ENCODE peak calls at places on chromosome 4, in eight cellular contexts. A is ascending aorta; R is trophoblast cell; D is lower lobe of right lung; L is effector memory CD4-positive, alpha-beta T cell; T is OCI-LY7; Y is esophagus muscularis mucosa; V is dorsolateral prefrontal cortex. H is an unnamed sample.

GRCh38 chr4:2065106-2065930 is 6.2 kb downstream of the NAT8L start:
- DNase-seq in L (no peak), A (no peak), T (no peak), V (no peak), Y (no peak), R (no peak), D (no peak), H (no peak)

GRCh38 chr4:145731026-145731425 is 51.1 kb downstream of the C4orf51 start:
- DNase-seq in L (no peak), T (no peak), V (no peak), D (no peak), R (no peak), Y (no peak), A (no peak), H (no peak)

GRCh38 chr4:22192302-22192645 is 243.7 kb upstream of the KCNIP4 start:
- DNase-seq in D (no peak), R (no peak), L (no peak), T (no peak), A (no peak), Y (no peak), V (no peak), H (no peak)

GRCh38 chr4:11631416-11631815 is 202.7 kb upstream of the HS3ST1 start:
- DNase-seq in V (no peak), Y (no peak), T (no peak), A (no peak), L (no peak), R (no peak), D (no peak), H (no peak)

GRCh38 chr4:24794916-24795665 is at the start of gene SOD3:
- DNase-seq in A (peak), V (peak), D (peak), Y (peak), R (peak), T (no peak), L (no peak), H (peak)

GRCh38 chr4:74117024-74117534 is 18.1 kb upstream of the CXCL2 start:
- DNase-seq in L (no peak), Y (no peak), V (peak), R (peak), A (peak), T (no peak), D (peak), H (no peak)

GRCh38 chr4:176308441-176308840 is 11.3 kb upstream of the SPCS3 start:
- DNase-seq in D (no peak), L (no peak), V (no peak), Y (no peak), A (no peak), T (no peak), R (no peak), H (no peak)

GRCh38 chr4:114180481-114180880 is 201.0 kb upstream of the ARSJ start:
- DNase-seq in V (peak), L (peak), Y (no peak), T (peak), R (peak), D (no peak), A (no peak), H (no peak)

GRCh38 chr4:11675051-11675800 is 246.5 kb upstream of the HS3ST1 start:
- DNase-seq in L (no peak), A (no peak), R (peak), V (no peak), T (no peak), D (no peak), Y (no peak), H (no peak)

GRCh38 chr4:102826105-102826889 is 1.1 kb downstream of the UBE2D3 start:
- DNase-seq in L (no peak), A (no peak), T (no peak), Y (peak), D (no peak), V (no peak), R (peak), H (no peak)

GRCh38 chr4:54998991-54999390 is 126.4 kb downstream of the KDR start:
- DNase-seq in A (no peak), V (no peak), Y (no peak), T (no peak), L (no peak), R (peak), D (no peak), H (no peak)

GRCh38 chr4:53478671-53479456 is 101.4 kb downstream of the FIP1L1 start:
- DNase-seq in L (no peak), R (no peak), V (no peak), A (no peak), T (no peak), D (no peak), Y (no peak), H (no peak)

GRCh38 chr4:67658302-67658701 is 42.7 kb downstream of the UBA6 start:
- DNase-seq in A (no peak), R (no peak), L (no peak), Y (no peak), V (no peak), D (no peak), T (no peak), H (no peak)

GRCh38 chr4:140645614-140646412 is 77.1 kb upstream of the UCP1 start:
- DNase-seq in A (no peak), Y (peak), V (no peak), L (no peak), D (no peak), T (no peak), R (no peak), H (no peak)

GRCh38 chr4:4386296-4386735 is 586 bp upstream of the NSG1 start:
- DNase-seq in D (no peak), V (peak), Y (no peak), A (no peak), T (peak), R (peak), L (peak), H (no peak)

GRCh38 chr4:186936496-186937375 is 213.1 kb upstream of the FAT1 start:
- DNase-seq in A (no peak), V (no peak), T (no peak), Y (no peak), R (peak), L (no peak), D (no peak), H (no peak)

GRCh38 chr4:53490965-53491622 is 100.2 kb downstream of the LNX1 start:
- DNase-seq in L (no peak), A (no peak), Y (no peak), T (peak), D (no peak), R (peak), V (no peak), H (no peak)

GRCh38 chr4:6368096-6368495 is 98.4 kb downstream of the WFS1 start:
- DNase-seq in Y (no peak), D (no peak), L (no peak), R (no peak), A (no peak), V (no peak), T (no peak), H (no peak)

GRCh38 chr4:85298037-85298436 is 176.9 kb upstream of the ARHGAP24 start:
- DNase-seq in R (peak), D (no peak), V (no peak), T (no peak), A (no peak), L (no peak), Y (no peak), H (no peak)

GRCh38 chr4:89797117-89797516 is 39.8 kb downstream of the SNCA start:
- DNase-seq in Y (no peak), D (no peak), R (no peak), A (no peak), T (no peak), V (no peak), L (no peak), H (no peak)

GRCh38 chr4:121011138-121011537 is 61.2 kb downstream of the NDNF start:
- DNase-seq in A (no peak), V (no peak), D (no peak), Y (no peak), R (no peak), L (no peak), T (no peak), H (no peak)

GRCh38 chr4:149112109-149112508 is 669.9 kb upstream of the NR3C2 start:
- DNase-seq in A (no peak), D (no peak), Y (no peak), L (no peak), T (no peak), V (no peak), R (no peak), H (no peak)

GRCh38 chr4:76276813-76277212 is 25.3 kb downstream of the FAM47E start:
- DNase-seq in L (no peak), V (no peak), Y (no peak), D (no peak), R (no peak), T (no peak), A (no peak), H (no peak)

GRCh38 chr4:103032575-103032974 is 13.1 kb upstream of the SLC9B1 start:
- DNase-seq in T (peak), R (peak), V (no peak), Y (no peak), L (no peak), D (no peak), A (no peak), H (no peak)

GRCh38 chr4:27702710-27703431 is 842.2 kb downstream of the STIM2 start:
- DNase-seq in Y (no peak), R (peak), D (no peak), V (peak), T (peak), A (no peak), L (no peak), H (no peak)

GRCh38 chr4:143335979-143336827 is 473 bp upstream of the GAB1 start:
- DNase-seq in T (peak), Y (peak), D (peak), R (peak), A (peak), L (no peak), V (peak), H (no peak)

GRCh38 chr4:183173580-183174526 is 74.8 kb downstream of the WWC2 start:
- DNase-seq in V (no peak), R (no peak), T (no peak), Y (no peak), A (no peak), L (no peak), D (no peak), H (no peak)

GRCh38 chr4:100848865-100849264 is 331.0 kb upstream of the EMCN start:
- DNase-seq in R (peak), D (no peak), A (no peak), T (peak), V (no peak), L (no peak), Y (no peak), H (no peak)

GRCh38 chr4:168864831-168865541 is 145.1 kb downstream of the CBR4 start:
- DNase-seq in A (no peak), L (no peak), V (no peak), R (no peak), D (no peak), Y (no peak), T (no peak), H (no peak)

GRCh38 chr4:16196482-16197393 is 29.5 kb downstream of the TAPT1 start:
- DNase-seq in V (no peak), R (peak), A (no peak), Y (no peak), T (no peak), D (no peak), L (no peak), H (no peak)

GRCh38 chr4:83362492-83363329 is 28.1 kb upstream of the HPSE start:
- DNase-seq in A (no peak), D (no peak), R (peak), T (peak), Y (no peak), L (no peak), V (no peak), H (no peak)

GRCh38 chr4:13840573-13841185 is 213.2 kb upstream of the BOD1L1 start:
- DNase-seq in D (no peak), R (no peak), Y (peak), L (no peak), A (no peak), V (no peak), T (no peak), H (no peak)

GRCh38 chr4:139453041-139453370 is 915 bp upstream of the RAB33B start:
- DNase-seq in Y (no peak), A (no peak), R (peak), D (no peak), L (peak), V (no peak), T (peak), H (no peak)

DNA sequence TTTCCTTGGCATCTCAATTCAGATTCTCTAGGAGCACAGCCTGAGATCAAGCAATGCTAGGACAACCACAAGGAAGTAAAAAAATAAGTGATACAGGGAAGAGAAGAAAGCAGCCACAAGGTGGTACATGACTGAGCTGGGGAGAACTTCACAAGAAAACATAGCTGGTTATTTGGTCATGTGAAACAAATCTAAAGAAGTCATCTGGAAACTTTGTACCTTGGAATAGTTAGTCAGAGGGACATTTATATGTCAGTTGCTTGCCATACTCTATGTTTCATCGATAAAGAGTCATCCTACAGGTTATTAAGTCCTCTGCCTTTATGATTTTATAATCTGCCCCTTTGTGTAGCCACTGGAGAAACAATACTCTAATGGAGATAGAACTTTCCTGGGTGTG is 575.1 kb downstream of the IL15 start:
- DNase-seq in R (no peak), D (no peak), T (no peak), Y (no peak), A (no peak), V (no peak), L (no peak), H (no peak)
- H3K27ac ChIP-seq in R (no peak), D (no peak), T (no peak), Y (no peak), A (no peak), V (no peak), L (no peak), H (no peak)

GRCh38 chr4:156581282-156581681 is 390.3 kb downstream of the PDGFC start:
- DNase-seq in D (no peak), V (no peak), T (no peak), R (no peak), Y (no peak), A (no peak), L (no peak), H (no peak)

GRCh38 chr4:156578713-156579112 is 392.9 kb downstream of the PDGFC start:
- DNase-seq in A (no peak), R (no peak), T (no peak), V (no peak), D (no peak), L (no peak), Y (no peak), H (no peak)

GRCh38 chr4:156583265-156583664 is 388.3 kb downstream of the PDGFC start:
- DNase-seq in V (no peak), A (no peak), T (no peak), Y (no peak), R (peak), D (no peak), L (no peak), H (no peak)

GRCh38 chr4:156584100-156584499 is 387.5 kb downstream of the PDGFC start:
- DNase-seq in R (peak), A (no peak), D (no peak), Y (no peak), T (no peak), L (no peak), V (no peak), H (no peak)

DNA sequence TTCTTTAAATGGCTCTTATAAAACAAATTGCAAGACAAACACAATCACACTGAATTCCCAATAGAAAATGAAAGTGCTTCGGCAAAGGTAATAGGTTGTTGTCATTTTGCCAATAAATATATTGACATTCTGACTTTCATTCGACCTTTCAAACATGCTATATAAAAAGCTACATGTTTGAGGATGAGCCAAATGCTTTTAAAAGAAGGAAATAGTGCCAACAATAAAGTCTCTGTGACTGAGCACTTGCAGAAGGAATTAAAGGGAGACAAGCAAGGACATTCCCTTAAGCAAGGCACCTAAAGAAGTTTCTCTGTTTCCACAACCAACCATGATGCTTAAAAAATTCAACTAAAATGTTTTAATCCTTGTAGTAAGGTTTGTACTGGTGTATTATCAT is 389.9 kb downstream of the PDGFC start:
- DNase-seq in Y (no peak), T (no peak), D (no peak), V (no peak), A (no peak), R (no peak), L (no peak), H (no peak)
- H3K4me3 ChIP-seq in Y (no peak), T (no peak), D (no peak), V (no peak), A (peak), R (no peak), L (no peak), H (peak)

GRCh38 chr4:99131378-99131777 is 12.7 kb downstream of the ADH4 start:
- DNase-seq in A (no peak), V (no peak), L (no peak), Y (no peak), T (no peak), D (no peak), R (no peak), H (no peak)

GRCh38 chr4:99120501-99120900 is 23.6 kb downstream of the ADH4 start:
- DNase-seq in V (no peak), L (no peak), A (no peak), T (no peak), Y (no peak), R (no peak), D (no peak), H (no peak)

DNA sequence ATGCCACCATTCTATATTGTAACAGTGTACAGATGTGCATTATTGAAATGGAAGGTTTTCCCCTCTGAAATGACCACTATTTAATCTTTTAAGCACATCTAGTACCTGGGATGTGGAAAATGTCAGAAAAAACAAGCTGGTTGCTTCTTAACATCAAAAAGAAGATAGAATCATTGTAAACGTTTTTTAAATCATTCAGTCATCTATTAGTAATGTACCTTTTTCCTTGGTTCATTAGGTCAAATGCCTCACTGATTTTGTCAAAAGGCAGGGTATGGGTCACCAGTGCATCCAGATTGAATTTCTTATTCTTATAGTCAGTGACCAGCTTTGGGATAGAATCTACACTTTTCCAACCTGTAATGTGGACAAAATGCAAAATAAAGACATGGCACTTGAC is 17.7 kb downstream of the ADH4 start:
- DNase-seq in D (no peak), R (peak), L (no peak), T (no peak), Y (no peak), V (no peak), A (no peak), H (no peak)
- H3K27ac ChIP-seq in D (no peak), R (no peak), L (no peak), T (no peak), Y (no peak), V (no peak), A (no peak), H (no peak)

DNA sequence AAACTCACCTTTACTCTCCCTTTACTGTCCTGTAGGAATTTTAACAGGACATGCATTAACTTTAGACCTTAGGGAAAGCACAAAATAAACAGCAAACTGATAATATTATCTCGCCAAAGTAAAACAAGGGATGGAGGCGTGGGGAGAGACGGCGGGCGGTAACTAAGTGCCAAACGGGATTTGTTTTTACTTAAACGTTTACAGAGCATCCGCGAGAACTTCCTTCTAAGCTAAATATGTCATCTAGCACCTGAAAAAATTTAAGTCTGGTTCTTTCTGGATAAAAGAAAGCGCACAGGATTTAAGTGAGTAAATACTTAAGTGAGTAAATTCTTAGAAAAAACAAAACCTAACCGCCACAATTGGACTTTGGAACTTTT is 108.5 kb downstream of the SPRY1 start:
- DNase-seq in T (peak), R (no peak), V (no peak), D (no peak), A (no peak), Y (no peak), L (no peak), H (no peak)
- H3K4me3 ChIP-seq in T (peak), R (no peak), V (peak), D (peak), A (peak), Y (peak), L (no peak), H (peak)

GRCh38 chr4:98639523-98639922 is 18.9 kb downstream of the TSPAN5 start:
- DNase-seq in A (no peak), R (no peak), Y (peak), T (no peak), D (no peak), L (no peak), V (no peak), H (no peak)
- H3K27ac ChIP-seq in A (no peak), R (no peak), Y (no peak), T (no peak), D (no peak), L (peak), V (peak), H (no peak)

H was measured in vagina.